ENCODE peak calls at places on chromosomes 11 and 22, in six cellular contexts. L is foreskin fibroblast, W is mammary epithelial cell, U is hepatocyte, I is coronary artery, J is lower leg skin. M is an unnamed sample.

GRCh38 chr11:126317681-126318641 is 14.1 kb downstream of the DCPS start:
- DNase-seq in I (peak; percentile 86), L (peak; percentile 91), J (peak; percentile 95), W (peak; percentile 64), U (peak; percentile 64), M (no peak)

GRCh38 chr11:37973926-37974325 is 1375.9 kb upstream of the RAG2 start:
- DNase-seq in J (no peak), W (peak; percentile 20), I (no peak), U (peak; percentile 7), L (peak; percentile 2), M (no peak)

GRCh38 chr11:122788781-122789535 is 49.3 kb upstream of the CRTAM start:
- DNase-seq in U (no peak), J (no peak), W (no peak), I (peak; percentile 45), L (no peak), M (no peak)

GRCh38 chr11:13984616-13985474 is 22.3 kb downstream of the SPON1 start:
- DNase-seq in I (no peak), J (no peak), U (peak; percentile 54), W (no peak), L (peak; percentile 89), M (no peak)

GRCh38 chr11:37710031-37710430 is 1112.0 kb upstream of the RAG2 start:
- DNase-seq in J (no peak), W (no peak), U (peak; percentile 26), L (peak; percentile 15), I (no peak), M (no peak)

GRCh38 chr11:132872223-132872622 is 660.1 kb downstream of the OPCML start:
- DNase-seq in J (no peak), W (no peak), I (no peak), U (no peak), L (no peak), M (no peak)

GRCh38 chr11:122139595-122139866 is 23.5 kb upstream of the BLID start:
- DNase-seq in I (no peak), U (no peak), J (no peak), L (no peak), W (no peak), M (no peak)

GRCh38 chr11:86182976-86183584 is 61.5 kb upstream of the EED start:
- DNase-seq in I (no peak), L (no peak), W (peak; percentile 95), U (peak; percentile 64), J (no peak), M (peak; percentile 25)

DNA sequence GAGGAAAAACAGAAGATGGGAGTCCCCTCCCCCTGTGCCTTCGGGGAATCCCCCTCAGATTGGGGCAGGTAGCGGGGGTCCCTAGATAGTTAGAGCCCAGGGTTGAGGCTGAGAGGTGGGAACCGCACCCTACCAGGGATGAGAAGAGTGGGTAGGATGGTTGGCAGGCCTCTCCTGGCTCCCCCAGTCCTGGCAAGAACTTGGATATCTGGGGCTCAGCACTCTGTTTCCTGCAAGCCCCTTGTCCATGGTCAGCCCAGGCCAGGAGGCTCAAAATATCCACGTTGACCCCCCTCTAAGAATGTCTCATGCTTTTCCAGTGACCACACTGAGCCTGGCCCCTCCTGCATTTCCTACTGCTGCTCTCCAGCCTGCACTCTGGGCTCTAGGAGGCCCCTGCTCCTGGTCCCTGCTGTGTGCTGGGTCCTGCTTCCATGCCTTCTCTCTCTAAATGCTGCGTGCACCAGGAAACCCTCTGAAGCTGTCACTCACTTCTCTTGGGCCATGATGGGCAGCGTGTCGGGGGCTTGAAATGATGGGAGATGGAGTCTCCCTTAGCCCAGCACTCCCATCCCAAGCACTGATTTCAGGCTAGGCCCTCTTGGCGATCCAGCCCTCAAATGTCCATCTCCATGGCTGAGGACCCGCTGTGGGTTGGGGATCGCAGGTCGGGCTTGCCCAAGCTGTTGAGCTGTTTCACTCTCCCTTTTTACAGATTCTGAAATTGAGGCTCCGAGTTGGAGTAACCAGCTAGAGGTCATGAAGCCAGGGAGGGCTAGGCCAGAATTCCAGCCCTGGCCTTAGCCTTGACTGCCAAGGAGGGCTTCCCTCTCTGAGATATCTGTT is 2.0 kb downstream of the MAP3K11 start:
- DNase-seq in W (no peak), L (no peak), J (no peak), U (no peak), I (no peak), M (no peak)
- H3K4me3 ChIP-seq in W (no peak overlapping the region), L (peak overlapping the region; percentile 62), J (no peak overlapping the region), U (no peak overlapping the region), I (peak overlapping the region; percentile 83), M (peak overlapping the region; percentile 81)

DNA sequence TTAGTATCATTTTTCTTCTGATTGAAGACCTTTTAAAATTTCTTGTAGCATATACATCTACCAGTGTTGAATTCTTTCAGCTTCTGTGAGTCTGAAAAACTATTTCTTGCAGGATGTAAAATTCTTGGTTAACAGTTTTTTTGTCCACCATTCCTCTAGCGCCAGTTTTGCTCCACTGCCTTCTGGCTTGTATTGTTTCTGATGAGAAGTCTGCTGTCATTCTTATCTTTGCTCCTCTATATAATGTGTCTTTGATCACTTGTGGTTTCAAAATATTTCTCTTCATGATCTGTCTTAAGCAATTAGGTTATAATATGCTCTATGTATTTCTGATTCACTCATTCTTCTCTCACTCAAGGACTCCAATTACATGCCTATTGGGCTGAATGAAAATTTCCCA is 152.3 kb downstream of the INSC start:
- DNase-seq in L (no peak), I (no peak), J (no peak), W (no peak), U (no peak), M (no peak)
- TF ChIP-seq CTCF in L (no peak), I (no peak), J (no peak), W (no peak), U (no peak), M (no peak)

GRCh38 chr11:108218912-108219783 is 3.3 kb downstream of the NPAT start:
- DNase-seq in J (no peak), W (no peak), I (no peak), L (no peak), U (no peak), M (no peak)
- H3K4me3 ChIP-seq in J (no peak overlapping the region), W (no peak overlapping the region), I (no peak overlapping the region), L (no peak overlapping the region), U (no peak overlapping the region), M (no peak overlapping the region)

GRCh38 chr22:29994941-29995340 is 85.3 kb upstream of the HORMAD2 start:
- DNase-seq in U (peak; percentile 59), W (no peak), J (no peak), L (peak; percentile 15), I (no peak), M (no peak)

GRCh38 chr22:29997516-29997915 is 82.7 kb upstream of the HORMAD2 start:
- DNase-seq in W (no peak), I (no peak), J (no peak), U (no peak), L (no peak), M (no peak)

GRCh38 chr22:30000566-30000965 is 79.7 kb upstream of the HORMAD2 start:
- DNase-seq in W (peak; percentile 26), I (no peak), L (peak; percentile 69), U (no peak), J (no peak), M (no peak)

GRCh38 chr22:30001459-30001858 is 78.8 kb upstream of the HORMAD2 start:
- DNase-seq in U (no peak), W (no peak), I (no peak), J (no peak), L (no peak), M (peak; percentile 67)

DNA sequence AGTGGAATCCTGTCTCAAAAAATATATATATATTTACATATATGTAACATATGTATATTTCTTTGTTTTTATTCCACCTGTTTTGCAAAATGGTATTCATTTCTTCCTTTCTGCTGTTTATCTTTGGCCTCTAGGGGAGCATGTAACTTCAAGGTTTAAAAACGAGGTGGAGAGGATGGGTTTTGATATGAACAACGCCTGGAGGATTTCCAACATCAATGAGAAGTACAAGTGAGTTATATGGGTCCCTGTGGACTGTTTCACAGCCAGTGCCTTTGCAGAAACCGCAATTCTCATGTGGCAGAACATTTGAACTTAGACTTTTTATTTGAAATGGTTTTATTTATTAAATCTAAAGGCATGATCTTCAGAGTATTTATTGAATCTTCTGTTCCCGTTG is 81.6 kb upstream of the HORMAD2 start:
- DNase-seq in L (no peak), J (no peak), W (no peak), U (no peak), I (no peak), M (no peak)
- TF ChIP-seq CTCF in L (no peak), J (no peak), W (no peak), U (no peak), I (no peak), M (peak; percentile 13)

GRCh38 chr11:130002846-130003716 is 446 bp upstream of the PRDM10 start:
- DNase-seq in W (peak; percentile 95), L (peak; percentile 98), J (peak; percentile 98), I (peak; percentile 97), U (peak; percentile 96), M (peak; percentile 96)

GRCh38 chr11:130000552-130001176 is 2.0 kb downstream of the PRDM10 start:
- DNase-seq in I (no peak), W (no peak), J (peak; percentile 82), L (no peak), U (peak; percentile 38), M (no peak)

GRCh38 chr11:130003717-130004001 is 1.0 kb upstream of the PRDM10 start:
- DNase-seq in U (no peak), J (no peak), W (no peak), L (no peak), I (no peak), M (no peak)

GRCh38 chr11:130002352-130002845 is at the start of gene PRDM10:
- DNase-seq in I (peak; percentile 95), J (peak; percentile 98), L (peak; percentile 95), W (peak; percentile 89), U (peak; percentile 96), M (peak; percentile 52)

DNA sequence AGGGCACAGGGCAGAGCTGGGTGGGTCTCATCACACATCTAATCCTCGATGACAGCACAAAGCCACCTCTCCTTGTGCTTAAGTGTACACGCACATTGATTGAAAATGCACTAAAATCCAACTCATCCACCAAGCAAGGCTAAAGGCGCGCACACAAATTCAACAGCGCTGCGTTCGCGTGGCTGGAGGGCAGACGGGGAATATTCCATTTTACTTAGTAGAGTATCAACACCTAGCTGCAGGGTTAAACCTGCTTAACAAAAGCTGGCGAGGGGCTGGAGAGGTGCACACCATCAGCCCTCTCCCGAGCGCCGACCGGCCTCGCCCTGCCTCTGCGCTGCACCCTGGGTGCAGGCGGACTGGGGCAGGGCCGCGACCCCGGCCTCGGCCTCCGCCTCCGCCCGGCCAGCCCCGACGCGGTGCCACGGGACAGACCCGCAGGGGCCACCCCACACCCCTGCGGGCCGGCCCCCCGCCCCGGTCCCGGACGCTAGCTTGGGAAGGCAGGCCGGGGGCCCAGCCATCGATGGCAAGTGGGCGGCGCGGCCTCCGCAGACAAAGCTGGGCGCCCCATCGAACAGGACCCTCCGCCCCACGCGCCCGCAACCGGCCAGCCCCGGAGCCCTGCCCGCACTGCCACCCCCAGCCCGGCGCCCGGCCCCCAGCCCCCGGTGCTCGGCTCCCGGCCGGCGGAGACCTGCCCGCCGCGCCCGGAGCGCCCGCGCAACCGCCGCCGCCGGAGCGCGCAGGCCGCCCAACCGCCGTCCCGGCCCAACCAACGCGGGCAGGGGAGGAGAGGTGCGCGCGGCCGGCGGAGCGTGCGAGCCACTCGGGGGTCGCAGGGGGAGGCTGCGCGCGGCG is 914 bp downstream of the PRDM10 start:
- DNase-seq in I (peak; percentile 76), L (peak; percentile 44), J (peak; percentile 90), W (peak; percentile 32), U (peak; percentile 63), M (no peak)
- H3K4me3 ChIP-seq in I (peak overlapping the region; percentile 94), L (peak overlapping the region; percentile 74), J (peak overlapping the region; percentile 72), W (peak overlapping the region; percentile 70), U (peak overlapping the region; percentile 89), M (peak overlapping the region; percentile 69)

M was measured in epithelial cell of proximal tubule.